ENCODE peak calls at places on chromosomes 12 and 14, in six cellular contexts. X is psoas muscle, T is hippocampal formation, S is mesendoderm, V is hypothalamus, A is amniotic stem cell. O is an unnamed sample.

GRCh38 chr12:57488397-57489156 is 709 bp downstream of the MARS1 start:
- DNase-seq in X (no peak), T (no peak), S (peak), V (no peak), A (no peak), O (no peak)

GRCh38 chr12:121334513-121335343 is 17.5 kb downstream of the ANAPC5 start:
- DNase-seq in X (no peak), T (no peak), S (peak), V (no peak), A (peak), O (peak)

GRCh38 chr14:41051801-41052200 is 554.9 kb upstream of the LRFN5 start:
- DNase-seq in X (no peak), T (no peak), S (peak), V (no peak), A (no peak), O (no peak)

GRCh38 chr12:107328442-107329133 is 235.2 kb upstream of the CRY1 start:
- DNase-seq in X (no peak), T (no peak), S (peak), V (no peak), A (no peak), O (no peak)

GRCh38 chr14:102906616-102907302 is 15.7 kb upstream of the AMN start:
- DNase-seq in X (no peak), T (no peak), S (no peak), V (no peak), A (no peak), O (no peak)

GRCh38 chr12:46356655-46357437 is 15.7 kb downstream of the SLC38A2 start:
- DNase-seq in X (no peak), T (no peak), S (no peak), V (no peak), A (no peak), O (no peak)

GRCh38 chr12:15372313-15372712 is 50.0 kb downstream of the PTPRO start:
- DNase-seq in X (no peak), T (no peak), S (no peak), V (no peak), A (no peak), O (no peak)

GRCh38 chr12:27818421-27818918 is 38.4 kb upstream of the MANSC4 start:
- DNase-seq in X (no peak), T (no peak), S (no peak), V (no peak), A (no peak), O (no peak)

GRCh38 chr14:89399594-89400068 is 17.4 kb downstream of the FOXN3 start:
- DNase-seq in X (no peak), T (no peak), S (peak), V (no peak), A (peak), O (peak)

GRCh38 chr12:85504624-85505023 is 224.6 kb downstream of the ALX1 start:
- DNase-seq in X (no peak), T (no peak), S (no peak), V (no peak), A (no peak), O (no peak)

GRCh38 chr12:32265920-32266319 is 133.4 kb upstream of the FGD4 start:
- DNase-seq in X (no peak), T (no peak), S (no peak), V (no peak), A (no peak), O (no peak)

GRCh38 chr14:101813833-101814232 is 52.3 kb downstream of the PPP2R5C start:
- DNase-seq in X (no peak), T (no peak), S (no peak), V (no peak), A (no peak), O (no peak)

GRCh38 chr12:109517619-109518018 is 40.2 kb downstream of the UBE3B start:
- DNase-seq in X (no peak), T (no peak), S (no peak), V (no peak), A (no peak), O (no peak)

GRCh38 chr12:105980048-105980447 is 158.7 kb downstream of the NUAK1 start:
- DNase-seq in X (no peak), T (no peak), S (no peak), V (no peak), A (no peak), O (no peak)

GRCh38 chr14:50874842-50875241 is 3.0 kb downstream of the ABHD12B start:
- DNase-seq in X (no peak), T (no peak), S (no peak), V (no peak), A (no peak), O (no peak)

GRCh38 chr14:73153272-73153671 is 17.0 kb downstream of the PSEN1 start:
- DNase-seq in X (no peak), T (no peak), S (no peak), V (no peak), A (no peak), O (no peak)

GRCh38 chr12:28104338-28104737 is 85.9 kb upstream of the CCDC91 start:
- DNase-seq in X (no peak), T (no peak), S (no peak), V (no peak), A (no peak), O (no peak)

O was measured in midbrain.